ENCODE peak calls at places on chromosomes 6 and 20, in six cellular contexts. One of them, this sample, is unnamed.

GRCh38 chr6:104928141-104928540 is 28.8 kb upstream of the LIN28B start:
- DNase-seq in H1: no peak
- DNase-seq in mesenchymal stem cell: no peak
- DNase-seq in H9: no peak
- DNase-seq in trophoblast cell: no peak
- DNase-seq in neuronal stem cell: no peak
- DNase-seq in this sample: no peak

GRCh38 chr6:35757461-35758123 is 18.8 kb upstream of the CLPSL2 start:
- DNase-seq in neuronal stem cell: no peak
- DNase-seq in H9: peak
- DNase-seq in mesenchymal stem cell: peak
- DNase-seq in trophoblast cell: no peak
- DNase-seq in H1: no peak
- DNase-seq in this sample: peak

GRCh38 chr6:24859608-24860007 is 60.9 kb upstream of the ARMH2 start:
- DNase-seq in mesenchymal stem cell: no peak
- DNase-seq in trophoblast cell: no peak
- DNase-seq in H9: no peak
- DNase-seq in H1: no peak
- DNase-seq in neuronal stem cell: no peak
- DNase-seq in this sample: no peak

GRCh38 chr6:14540859-14541540 is 423.4 kb downstream of the CD83 start:
- DNase-seq in H1: no peak
- DNase-seq in mesenchymal stem cell: no peak
- DNase-seq in trophoblast cell: no peak
- DNase-seq in H9: peak
- DNase-seq in neuronal stem cell: peak
- DNase-seq in this sample: peak

GRCh38 chr20:14777571-14777970 is 440.2 kb upstream of the FLRT3 start:
- DNase-seq in H9: no peak
- DNase-seq in neuronal stem cell: no peak
- DNase-seq in H1: no peak
- DNase-seq in trophoblast cell: no peak
- DNase-seq in mesenchymal stem cell: no peak
- DNase-seq in this sample: no peak

GRCh38 chr20:40651121-40651520 is 37.9 kb downstream of the MAFB start:
- DNase-seq in H9: no peak
- DNase-seq in mesenchymal stem cell: peak
- DNase-seq in trophoblast cell: peak
- DNase-seq in H1: no peak
- DNase-seq in neuronal stem cell: no peak
- DNase-seq in this sample: peak

GRCh38 chr6:43878823-43879495 is 108.9 kb downstream of the VEGFA start:
- DNase-seq in H1: no peak
- DNase-seq in mesenchymal stem cell: no peak
- DNase-seq in neuronal stem cell: peak
- DNase-seq in H9: no peak
- DNase-seq in trophoblast cell: no peak
- DNase-seq in this sample: no peak

GRCh38 chr6:127484207-127484858 is 25.1 kb upstream of the KIAA0408 start:
- DNase-seq in trophoblast cell: no peak
- DNase-seq in neuronal stem cell: no peak
- DNase-seq in mesenchymal stem cell: peak
- DNase-seq in H1: no peak
- DNase-seq in H9: no peak
- DNase-seq in this sample: peak

GRCh38 chr6:100678027-100678426 is 203.1 kb downstream of the ASCC3 start:
- DNase-seq in mesenchymal stem cell: no peak
- DNase-seq in H1: no peak
- DNase-seq in H9: no peak
- DNase-seq in trophoblast cell: no peak
- DNase-seq in neuronal stem cell: no peak
- DNase-seq in this sample: peak

GRCh38 chr6:16437095-16437494 is 198.7 kb downstream of the GMPR start:
- DNase-seq in mesenchymal stem cell: no peak
- DNase-seq in H9: no peak
- DNase-seq in neuronal stem cell: no peak
- DNase-seq in H1: no peak
- DNase-seq in trophoblast cell: no peak
- DNase-seq in this sample: no peak

GRCh38 chr6:13762648-13763441 is 51.2 kb upstream of the RANBP9 start:
- DNase-seq in neuronal stem cell: no peak
- DNase-seq in H9: no peak
- DNase-seq in H1: no peak
- DNase-seq in mesenchymal stem cell: peak
- DNase-seq in trophoblast cell: no peak
- DNase-seq in this sample: peak

GRCh38 chr20:4156411-4156810 is 141.1 kb upstream of the RNF24 start:
- DNase-seq in mesenchymal stem cell: no peak
- DNase-seq in H9: no peak
- DNase-seq in neuronal stem cell: no peak
- DNase-seq in H1: no peak
- DNase-seq in trophoblast cell: no peak
- DNase-seq in this sample: no peak

GRCh38 chr20:43541214-43541613 is 17.6 kb upstream of the SGK2 start:
- DNase-seq in mesenchymal stem cell: peak
- DNase-seq in neuronal stem cell: no peak
- DNase-seq in H9: no peak
- DNase-seq in H1: no peak
- DNase-seq in trophoblast cell: peak
- DNase-seq in this sample: peak

GRCh38 chr20:5353624-5354496 is 37.1 kb upstream of the PROKR2 start:
- DNase-seq in mesenchymal stem cell: peak
- DNase-seq in neuronal stem cell: no peak
- DNase-seq in trophoblast cell: no peak
- DNase-seq in H9: no peak
- DNase-seq in H1: no peak
- DNase-seq in this sample: peak

GRCh38 chr6:74182992-74183391 is 487.0 kb downstream of the CD109 start:
- DNase-seq in neuronal stem cell: no peak
- DNase-seq in mesenchymal stem cell: no peak
- DNase-seq in H1: no peak
- DNase-seq in H9: no peak
- DNase-seq in trophoblast cell: no peak
- DNase-seq in this sample: peak

GRCh38 chr6:117483004-117483644 is 650 bp downstream of the DCBLD1 start:
- DNase-seq in trophoblast cell: peak
- DNase-seq in neuronal stem cell: peak
- DNase-seq in mesenchymal stem cell: peak
- DNase-seq in H1: peak
- DNase-seq in H9: peak
- DNase-seq in this sample: peak

GRCh38 chr20:48582361-48582991 is 245.3 kb downstream of the PREX1 start:
- DNase-seq in mesenchymal stem cell: no peak
- DNase-seq in H1: no peak
- DNase-seq in H9: no peak
- DNase-seq in neuronal stem cell: no peak
- DNase-seq in trophoblast cell: no peak
- DNase-seq in this sample: no peak

GRCh38 chr6:168196385-168196860 is 117.4 kb upstream of the FRMD1 start:
- DNase-seq in H9: peak
- DNase-seq in neuronal stem cell: no peak
- DNase-seq in H1: no peak
- DNase-seq in mesenchymal stem cell: no peak
- DNase-seq in trophoblast cell: no peak
- DNase-seq in this sample: no peak

GRCh38 chr6:14674458-14674857 is 556.9 kb downstream of the CD83 start:
- DNase-seq in mesenchymal stem cell: no peak
- DNase-seq in trophoblast cell: no peak
- DNase-seq in H9: no peak
- DNase-seq in neuronal stem cell: no peak
- DNase-seq in H1: no peak
- DNase-seq in this sample: no peak

GRCh38 chr6:135782517-135782916 is 69.0 kb upstream of the PDE7B start:
- DNase-seq in neuronal stem cell: no peak
- DNase-seq in H1: no peak
- DNase-seq in H9: no peak
- DNase-seq in trophoblast cell: no peak
- DNase-seq in mesenchymal stem cell: no peak
- DNase-seq in this sample: peak

GRCh38 chr20:44034451-44034850 is 119.8 kb downstream of the TOX2 start:
- DNase-seq in trophoblast cell: no peak
- DNase-seq in mesenchymal stem cell: no peak
- DNase-seq in neuronal stem cell: no peak
- DNase-seq in H1: no peak
- DNase-seq in H9: no peak
- DNase-seq in this sample: no peak

GRCh38 chr6:16437984-16438383 is 199.6 kb downstream of the GMPR start:
- DNase-seq in mesenchymal stem cell: no peak
- DNase-seq in H9: no peak
- DNase-seq in trophoblast cell: no peak
- DNase-seq in neuronal stem cell: no peak
- DNase-seq in H1: no peak
- DNase-seq in this sample: no peak

GRCh38 chr20:24160563-24161355 is 172.2 kb upstream of the GGTLC1 start:
- DNase-seq in neuronal stem cell: peak
- DNase-seq in H9: peak
- DNase-seq in trophoblast cell: peak
- DNase-seq in mesenchymal stem cell: peak
- DNase-seq in H1: peak
- DNase-seq in this sample: peak

GRCh38 chr6:51743999-51744398 is 343.4 kb downstream of the PKHD1 start:
- DNase-seq in neuronal stem cell: no peak
- DNase-seq in H1: no peak
- DNase-seq in mesenchymal stem cell: no peak
- DNase-seq in H9: no peak
- DNase-seq in trophoblast cell: no peak
- DNase-seq in this sample: no peak

GRCh38 chr20:45366631-45367030 is 3.7 kb downstream of the SYS1 start:
- DNase-seq in mesenchymal stem cell: no peak
- DNase-seq in H1: no peak
- DNase-seq in H9: peak
- DNase-seq in trophoblast cell: no peak
- DNase-seq in neuronal stem cell: no peak
- DNase-seq in this sample: no peak

GRCh38 chr20:4134355-4134834 is 119.0 kb upstream of the RNF24 start:
- DNase-seq in trophoblast cell: no peak
- DNase-seq in neuronal stem cell: no peak
- DNase-seq in H9: no peak
- DNase-seq in H1: no peak
- DNase-seq in mesenchymal stem cell: peak
- DNase-seq in this sample: no peak

GRCh38 chr20:33410081-33410742 is 8.9 kb upstream of the CDK5RAP1 start:
- DNase-seq in mesenchymal stem cell: no peak
- DNase-seq in trophoblast cell: no peak
- DNase-seq in H9: no peak
- DNase-seq in H1: no peak
- DNase-seq in neuronal stem cell: no peak
- DNase-seq in this sample: no peak
- H3K9ac ChIP-seq in mesenchymal stem cell: no peak
- H3K9ac ChIP-seq in trophoblast cell: no peak
- H3K9ac ChIP-seq in H9: no peak
- H3K9ac ChIP-seq in H1: no peak
- H3K9ac ChIP-seq in neuronal stem cell: no peak
- H3K9ac ChIP-seq in this sample: no peak

GRCh38 chr6:21594427-21595264 is 1.1 kb downstream of the SOX4 start:
- DNase-seq in H9: no peak
- DNase-seq in H1: no peak
- DNase-seq in trophoblast cell: peak
- DNase-seq in neuronal stem cell: no peak
- DNase-seq in mesenchymal stem cell: peak
- DNase-seq in this sample: peak
- H3K4ac ChIP-seq in H9: no peak
- H3K4ac ChIP-seq in H1: no peak
- H3K4ac ChIP-seq in trophoblast cell: peak
- H3K4ac ChIP-seq in neuronal stem cell: peak
- H3K4ac ChIP-seq in mesenchymal stem cell: peak
- H3K4ac ChIP-seq in this sample: peak

GRCh38 chr6:119195204-119195603 is 116.7 kb upstream of the FAM184A start:
- DNase-seq in neuronal stem cell: no peak
- DNase-seq in H9: no peak
- DNase-seq in mesenchymal stem cell: no peak
- DNase-seq in trophoblast cell: no peak
- DNase-seq in H1: no peak
- DNase-seq in this sample: no peak

GRCh38 chr6:119197271-119197670 is 118.8 kb upstream of the FAM184A start:
- DNase-seq in trophoblast cell: no peak
- DNase-seq in H9: no peak
- DNase-seq in neuronal stem cell: no peak
- DNase-seq in mesenchymal stem cell: peak
- DNase-seq in H1: no peak
- DNase-seq in this sample: no peak

GRCh38 chr6:119196732-119197131 is 118.3 kb upstream of the FAM184A start:
- DNase-seq in mesenchymal stem cell: peak
- DNase-seq in neuronal stem cell: no peak
- DNase-seq in trophoblast cell: no peak
- DNase-seq in H1: no peak
- DNase-seq in H9: no peak
- DNase-seq in this sample: no peak

GRCh38 chr6:119193707-119194106 is 115.2 kb upstream of the FAM184A start:
- DNase-seq in trophoblast cell: no peak
- DNase-seq in H9: no peak
- DNase-seq in neuronal stem cell: no peak
- DNase-seq in H1: no peak
- DNase-seq in mesenchymal stem cell: no peak
- DNase-seq in this sample: no peak

GRCh38 chr6:119195848-119196247 is 117.4 kb upstream of the FAM184A start:
- DNase-seq in neuronal stem cell: no peak
- DNase-seq in mesenchymal stem cell: no peak
- DNase-seq in H9: no peak
- DNase-seq in H1: no peak
- DNase-seq in trophoblast cell: no peak
- DNase-seq in this sample: no peak
- H3K14ac ChIP-seq in neuronal stem cell: no peak
- H3K14ac ChIP-seq in mesenchymal stem cell: no peak
- H3K14ac ChIP-seq in H9: no peak
- H3K14ac ChIP-seq in H1: no peak
- H3K14ac ChIP-seq in trophoblast cell: no peak
- H3K14ac ChIP-seq in this sample: no peak

GRCh38 chr6:138569970-138570715 is 70.8 kb upstream of the NHSL1 start:
- DNase-seq in neuronal stem cell: no peak
- DNase-seq in trophoblast cell: no peak
- DNase-seq in H9: no peak
- DNase-seq in H1: no peak
- DNase-seq in mesenchymal stem cell: peak
- DNase-seq in this sample: peak
- H3K9ac ChIP-seq in neuronal stem cell: no peak
- H3K9ac ChIP-seq in trophoblast cell: no peak
- H3K9ac ChIP-seq in H9: no peak
- H3K9ac ChIP-seq in H1: no peak
- H3K9ac ChIP-seq in mesenchymal stem cell: peak
- H3K9ac ChIP-seq in this sample: peak

DNA sequence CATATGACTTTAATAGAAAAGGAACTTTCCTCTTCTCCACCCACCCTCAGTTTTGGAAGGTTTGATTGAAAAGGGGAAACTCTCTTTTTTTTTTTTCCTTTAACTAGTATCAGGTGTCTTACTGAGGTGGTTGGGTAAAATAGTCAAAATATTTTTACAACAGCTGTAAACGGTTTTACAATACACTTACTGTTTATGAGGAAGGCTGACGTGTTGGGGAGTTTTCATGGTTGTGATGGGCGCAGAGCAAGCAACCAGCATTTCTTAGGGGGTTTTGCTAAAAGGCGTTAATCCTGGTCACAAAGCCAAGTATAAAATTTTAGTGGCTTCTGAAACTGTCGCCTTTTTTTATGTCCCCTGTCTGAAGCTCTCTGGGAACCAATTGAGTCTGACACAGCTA is 80.9 kb upstream of the EEF1E1 start:
- DNase-seq in neuronal stem cell: no peak
- DNase-seq in H1: no peak
- DNase-seq in H9: no peak
- DNase-seq in trophoblast cell: no peak
- DNase-seq in mesenchymal stem cell: no peak
- DNase-seq in this sample: no peak
- H3K4ac ChIP-seq in neuronal stem cell: no peak
- H3K4ac ChIP-seq in H1: no peak
- H3K4ac ChIP-seq in H9: no peak
- H3K4ac ChIP-seq in trophoblast cell: peak
- H3K4ac ChIP-seq in mesenchymal stem cell: no peak
- H3K4ac ChIP-seq in this sample: no peak

This sample was measured in IMR-90.